ENCODE peak calls at places on chromosome 7, in eight cellular contexts. One of them, this sample, is unnamed.

GRCh38 chr7:34158754-34159153 is 253.4 kb downstream of the BMPER start:
- DNase-seq in GM12878: no peak
- DNase-seq in EH: no peak
- DNase-seq in left ventricle myocardium inferior: no peak
- DNase-seq in mammary epithelial cell: no peak
- DNase-seq in SJSA1: no peak
- DNase-seq in RPMI7951: peak; percentile 63
- DNase-seq in NCI-H1417: no peak
- DNase-seq in this sample: peak; percentile 9

GRCh38 chr7:76356823-76357222 is 2.0 kb downstream of the YWHAG start:
- DNase-seq in RPMI7951: peak; percentile 40
- DNase-seq in SJSA1: no peak
- DNase-seq in left ventricle myocardium inferior: no peak
- DNase-seq in NCI-H1417: peak; percentile 21
- DNase-seq in GM12878: no peak
- DNase-seq in mammary epithelial cell: peak; percentile 67
- DNase-seq in EH: peak; percentile 46
- DNase-seq in this sample: peak; percentile 40

GRCh38 chr7:87206361-87206760 is 13.2 kb downstream of the TMEM243 start:
- DNase-seq in NCI-H1417: no peak
- DNase-seq in mammary epithelial cell: peak; percentile 57
- DNase-seq in left ventricle myocardium inferior: no peak
- DNase-seq in RPMI7951: peak; percentile 8
- DNase-seq in GM12878: no peak
- DNase-seq in SJSA1: no peak
- DNase-seq in EH: peak; percentile 12
- DNase-seq in this sample: no peak

GRCh38 chr7:27842851-27843250 is 102.9 kb downstream of the TAX1BP1 start:
- DNase-seq in RPMI7951: no peak
- DNase-seq in EH: no peak
- DNase-seq in SJSA1: no peak
- DNase-seq in NCI-H1417: no peak
- DNase-seq in left ventricle myocardium inferior: no peak
- DNase-seq in GM12878: no peak
- DNase-seq in mammary epithelial cell: no peak
- DNase-seq in this sample: no peak

GRCh38 chr7:110204527-110204926 is 886.4 kb upstream of the LRRN3 start:
- DNase-seq in GM12878: no peak
- DNase-seq in EH: peak; percentile 26
- DNase-seq in SJSA1: no peak
- DNase-seq in NCI-H1417: no peak
- DNase-seq in mammary epithelial cell: peak; percentile 2
- DNase-seq in left ventricle myocardium inferior: no peak
- DNase-seq in RPMI7951: no peak
- DNase-seq in this sample: peak; percentile 39

GRCh38 chr7:13742719-13743640 is 246.5 kb downstream of the ETV1 start:
- DNase-seq in SJSA1: peak; percentile 4
- DNase-seq in left ventricle myocardium inferior: no peak
- DNase-seq in mammary epithelial cell: peak; percentile 33
- DNase-seq in EH: peak; percentile 33
- DNase-seq in RPMI7951: peak; percentile 85
- DNase-seq in GM12878: no peak
- DNase-seq in NCI-H1417: peak; percentile 36
- DNase-seq in this sample: peak; percentile 58

GRCh38 chr7:127253289-127254162 is 785 bp upstream of the GRM8 start:
- DNase-seq in GM12878: no peak
- DNase-seq in left ventricle myocardium inferior: peak; percentile 60
- DNase-seq in mammary epithelial cell: peak; percentile 54
- DNase-seq in EH: peak; percentile 50
- DNase-seq in SJSA1: peak; percentile 61
- DNase-seq in NCI-H1417: peak; percentile 93
- DNase-seq in RPMI7951: peak; percentile 41
- DNase-seq in this sample: peak; percentile 77

GRCh38 chr7:104267701-104268368 is 60.0 kb upstream of the ORC5 start:
- DNase-seq in left ventricle myocardium inferior: no peak
- DNase-seq in RPMI7951: peak; percentile 14
- DNase-seq in EH: peak; percentile 31
- DNase-seq in NCI-H1417: no peak
- DNase-seq in mammary epithelial cell: peak; percentile 6
- DNase-seq in GM12878: no peak
- DNase-seq in SJSA1: no peak
- DNase-seq in this sample: no peak

GRCh38 chr7:57348646-57349269 is 101.2 kb upstream of the ZNF716 start:
- DNase-seq in SJSA1: no peak
- DNase-seq in RPMI7951: no peak
- DNase-seq in EH: no peak
- DNase-seq in GM12878: no peak
- DNase-seq in mammary epithelial cell: no peak
- DNase-seq in NCI-H1417: no peak
- DNase-seq in left ventricle myocardium inferior: peak; percentile 70
- DNase-seq in this sample: no peak

This sample was measured in BE2C.